ENCODE peak calls at places on chromosomes 1 and 21, in six cellular contexts. One of them, this sample, is unnamed.

GRCh38 chr1:160567858-160568682 is 11.2 kb downstream of the CD84 start:
- DNase-seq in cardiac muscle cell: no peak
- DNase-seq in brain microvascular endothelial cell: no peak
- DNase-seq in kidney: no peak
- DNase-seq in H1: no peak
- DNase-seq in fibroblast of lung: no peak
- DNase-seq in this sample: no peak

GRCh38 chr1:217435159-217435558 is 195.7 kb downstream of the GPATCH2 start:
- DNase-seq in H1: no peak
- DNase-seq in fibroblast of lung: no peak
- DNase-seq in kidney: no peak
- DNase-seq in brain microvascular endothelial cell: no peak
- DNase-seq in cardiac muscle cell: peak
- DNase-seq in this sample: no peak

GRCh38 chr1:116178837-116179236 is 67.6 kb downstream of the MAB21L3 start:
- DNase-seq in fibroblast of lung: no peak
- DNase-seq in cardiac muscle cell: no peak
- DNase-seq in brain microvascular endothelial cell: no peak
- DNase-seq in H1: no peak
- DNase-seq in kidney: no peak
- DNase-seq in this sample: no peak

GRCh38 chr1:246450485-246451251 is 56.4 kb downstream of the SMYD3 start:
- DNase-seq in kidney: no peak
- DNase-seq in fibroblast of lung: peak
- DNase-seq in brain microvascular endothelial cell: no peak
- DNase-seq in cardiac muscle cell: peak
- DNase-seq in H1: no peak
- DNase-seq in this sample: no peak

GRCh38 chr1:245779797-245780529 is 625.2 kb downstream of the KIF26B start:
- DNase-seq in kidney: no peak
- DNase-seq in cardiac muscle cell: no peak
- DNase-seq in brain microvascular endothelial cell: no peak
- DNase-seq in fibroblast of lung: no peak
- DNase-seq in H1: no peak
- DNase-seq in this sample: no peak

GRCh38 chr21:44752701-44753235 is 41.4 kb upstream of the TSPEAR start:
- DNase-seq in cardiac muscle cell: peak
- DNase-seq in H1: no peak
- DNase-seq in fibroblast of lung: no peak
- DNase-seq in kidney: no peak
- DNase-seq in brain microvascular endothelial cell: no peak
- DNase-seq in this sample: no peak

GRCh38 chr1:166627583-166627982 is 211.7 kb upstream of the POGK start:
- DNase-seq in H1: no peak
- DNase-seq in fibroblast of lung: no peak
- DNase-seq in cardiac muscle cell: no peak
- DNase-seq in brain microvascular endothelial cell: no peak
- DNase-seq in kidney: no peak
- DNase-seq in this sample: no peak

GRCh38 chr1:101264699-101265098 is 27.9 kb downstream of the S1PR1 start:
- DNase-seq in cardiac muscle cell: peak
- DNase-seq in kidney: no peak
- DNase-seq in fibroblast of lung: no peak
- DNase-seq in brain microvascular endothelial cell: no peak
- DNase-seq in H1: no peak
- DNase-seq in this sample: no peak

GRCh38 chr21:40140675-40141074 is 273.4 kb downstream of the PCP4 start:
- DNase-seq in H1: no peak
- DNase-seq in cardiac muscle cell: no peak
- DNase-seq in brain microvascular endothelial cell: no peak
- DNase-seq in kidney: no peak
- DNase-seq in fibroblast of lung: no peak
- DNase-seq in this sample: no peak

GRCh38 chr1:46601257-46602007 is 2.6 kb downstream of the MKNK1 start:
- DNase-seq in kidney: no peak
- DNase-seq in H1: no peak
- DNase-seq in brain microvascular endothelial cell: no peak
- DNase-seq in cardiac muscle cell: no peak
- DNase-seq in fibroblast of lung: no peak
- DNase-seq in this sample: no peak

GRCh38 chr1:28091043-28091781 is 2.8 kb upstream of the EYA3 start:
- DNase-seq in kidney: no peak
- DNase-seq in brain microvascular endothelial cell: peak
- DNase-seq in H1: peak
- DNase-seq in cardiac muscle cell: peak
- DNase-seq in fibroblast of lung: peak
- DNase-seq in this sample: peak

GRCh38 chr1:40649592-40649930 is 15.9 kb downstream of the RIMS3 start:
- DNase-seq in cardiac muscle cell: no peak
- DNase-seq in H1: no peak
- DNase-seq in brain microvascular endothelial cell: no peak
- DNase-seq in fibroblast of lung: no peak
- DNase-seq in kidney: no peak
- DNase-seq in this sample: no peak

GRCh38 chr1:222373831-222374603 is 173.9 kb downstream of the HHIPL2 start:
- DNase-seq in cardiac muscle cell: no peak
- DNase-seq in kidney: no peak
- DNase-seq in brain microvascular endothelial cell: no peak
- DNase-seq in H1: no peak
- DNase-seq in fibroblast of lung: no peak
- DNase-seq in this sample: no peak

GRCh38 chr1:101276818-101277217 is 40.0 kb downstream of the S1PR1 start:
- DNase-seq in fibroblast of lung: no peak
- DNase-seq in cardiac muscle cell: no peak
- DNase-seq in kidney: no peak
- DNase-seq in H1: no peak
- DNase-seq in brain microvascular endothelial cell: no peak
- DNase-seq in this sample: no peak

GRCh38 chr1:225962440-225962975 is 21.5 kb upstream of the LEFTY2 start:
- DNase-seq in H1: peak
- DNase-seq in brain microvascular endothelial cell: no peak
- DNase-seq in fibroblast of lung: peak
- DNase-seq in kidney: no peak
- DNase-seq in cardiac muscle cell: peak
- DNase-seq in this sample: peak
- TF ChIP-seq CTCF in H1: peak
- TF ChIP-seq CTCF in brain microvascular endothelial cell: peak
- TF ChIP-seq CTCF in fibroblast of lung: peak
- TF ChIP-seq CTCF in kidney: peak
- TF ChIP-seq CTCF in cardiac muscle cell: peak
- TF ChIP-seq CTCF in this sample: peak

DNA sequence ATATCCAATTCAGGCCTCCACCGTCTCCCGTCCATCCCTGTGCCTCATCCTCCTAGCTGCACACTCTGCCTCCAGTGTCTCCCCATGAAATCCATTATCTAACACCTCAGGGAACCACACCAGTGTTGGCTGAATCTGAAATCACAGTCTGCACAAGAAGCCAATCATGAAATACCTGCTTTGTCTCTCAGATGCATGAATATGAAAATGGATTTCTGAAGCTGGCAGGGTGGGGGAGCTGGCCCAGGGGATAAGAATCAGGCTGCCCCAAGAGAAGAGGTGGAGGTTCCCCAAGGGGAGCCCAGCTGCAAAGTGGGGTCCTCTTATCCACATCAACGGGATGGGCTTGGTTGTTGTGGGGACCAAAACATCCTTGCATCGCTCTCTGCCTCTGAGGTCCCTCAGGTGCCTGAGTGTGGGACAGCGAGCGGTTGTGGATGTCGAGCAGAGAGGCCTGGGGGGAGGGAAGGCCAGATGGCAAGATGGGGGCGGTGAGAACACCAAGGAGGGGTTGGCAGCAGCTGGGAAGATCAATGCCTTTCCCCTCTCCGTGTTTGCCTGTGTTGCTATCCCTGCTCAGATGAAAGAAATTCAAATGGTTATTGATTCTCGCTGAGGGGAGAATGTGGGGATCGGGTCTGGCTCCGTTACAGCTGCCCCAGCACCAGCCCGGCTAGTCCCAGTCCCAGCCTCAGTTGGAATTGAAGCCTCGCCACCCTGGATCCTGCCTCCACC is 237.3 kb upstream of the POU3F1 start:
- DNase-seq in cardiac muscle cell: no peak
- DNase-seq in kidney: no peak
- DNase-seq in fibroblast of lung: no peak
- DNase-seq in H1: peak
- DNase-seq in brain microvascular endothelial cell: no peak
- DNase-seq in this sample: no peak
- TF ChIP-seq CTCF in cardiac muscle cell: no peak
- TF ChIP-seq CTCF in kidney: no peak
- TF ChIP-seq CTCF in fibroblast of lung: no peak
- TF ChIP-seq CTCF in H1: no peak
- TF ChIP-seq CTCF in brain microvascular endothelial cell: no peak
- TF ChIP-seq CTCF in this sample: no peak

GRCh38 chr1:109640285-109640865 is 15.5 kb upstream of the GSTM4 start:
- DNase-seq in kidney: no peak
- DNase-seq in H1: peak
- DNase-seq in fibroblast of lung: peak
- DNase-seq in cardiac muscle cell: peak
- DNase-seq in brain microvascular endothelial cell: peak
- DNase-seq in this sample: peak
- TF ChIP-seq CTCF in kidney: peak
- TF ChIP-seq CTCF in H1: peak
- TF ChIP-seq CTCF in fibroblast of lung: peak
- TF ChIP-seq CTCF in cardiac muscle cell: peak
- TF ChIP-seq CTCF in brain microvascular endothelial cell: peak
- TF ChIP-seq CTCF in this sample: peak

DNA sequence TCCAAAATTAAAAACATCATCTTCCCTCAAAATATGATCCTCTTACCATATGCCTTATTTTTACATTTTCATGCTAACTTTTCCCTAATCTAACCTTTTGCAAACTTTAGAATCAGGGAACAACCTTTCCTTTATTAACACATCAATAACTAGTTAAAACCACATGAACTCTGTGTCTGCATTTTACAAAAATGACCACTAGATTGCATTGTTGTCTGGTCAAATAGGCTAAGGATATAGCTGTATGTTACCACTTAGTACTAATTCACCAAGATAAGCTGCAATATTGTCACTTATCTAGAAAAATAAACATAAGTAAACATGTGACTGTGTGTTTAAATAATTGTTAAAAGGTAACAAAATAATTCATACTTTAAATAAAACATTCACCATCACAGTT is 82.3 kb downstream of the DENND1B start:
- DNase-seq in fibroblast of lung: peak
- DNase-seq in H1: no peak
- DNase-seq in kidney: no peak
- DNase-seq in cardiac muscle cell: peak
- DNase-seq in brain microvascular endothelial cell: no peak
- DNase-seq in this sample: no peak
- TF ChIP-seq CTCF in fibroblast of lung: peak
- TF ChIP-seq CTCF in H1: no peak
- TF ChIP-seq CTCF in kidney: peak
- TF ChIP-seq CTCF in cardiac muscle cell: peak
- TF ChIP-seq CTCF in brain microvascular endothelial cell: no peak
- TF ChIP-seq CTCF in this sample: no peak